ENCODE peak calls at places on chromosome 15, in four cellular contexts. V is cardiac fibroblast, K is GM06990, D is lower lobe of right lung. W is an unnamed sample.

GRCh38 chr15:88690331-88690730 is 51.5 kb downstream of the ISG20 start:
- DNase-seq in V (no peak), D (no peak), K (no peak), W (no peak)

GRCh38 chr15:31381801-31382692 is 55.4 kb downstream of the KLF13 start:
- DNase-seq in K (no peak), D (no peak), V (no peak), W (no peak)

GRCh38 chr15:64213646-64214045 is 50.8 kb upstream of the PPIB start:
- DNase-seq in V (peak), D (no peak), K (no peak), W (no peak)

GRCh38 chr15:99507016-99507731 is 58.6 kb upstream of the MEF2A start:
- DNase-seq in K (no peak), V (peak), D (no peak), W (no peak)

GRCh38 chr15:98896802-98897732 is 110.5 kb downstream of the PGPEP1L start:
- DNase-seq in K (no peak), D (no peak), V (peak), W (peak)

GRCh38 chr15:44554934-44555723 is 18.2 kb downstream of the EIF3J start:
- DNase-seq in V (no peak), D (no peak), K (no peak), W (no peak)

GRCh38 chr15:61621146-61621545 is 392.0 kb upstream of the RORA start:
- DNase-seq in K (no peak), V (peak), D (no peak), W (no peak)

GRCh38 chr15:87706001-87706400 is 550.5 kb downstream of the NTRK3 start:
- DNase-seq in D (no peak), V (no peak), K (no peak), W (no peak)

GRCh38 chr15:39880718-39881387 is 39.2 kb downstream of the GPR176 start:
- DNase-seq in K (no peak), D (no peak), V (peak), W (no peak)

GRCh38 chr15:48929611-48930170 is 34.0 kb downstream of the SHC4 start:
- DNase-seq in K (no peak), V (no peak), D (no peak), W (no peak)

GRCh38 chr15:66692808-66693596 is 9.0 kb upstream of the SMAD6 start:
- DNase-seq in D (no peak), K (no peak), V (no peak), W (no peak)

GRCh38 chr15:31328999-31329639 is 2.5 kb downstream of the KLF13 start:
- DNase-seq in D (peak), V (no peak), K (peak), W (no peak)

GRCh38 chr15:35019401-35020327 is 31.6 kb upstream of the ZNF770 start:
- DNase-seq in D (no peak), K (peak), V (peak), W (no peak)

GRCh38 chr15:35437157-35437556 is 108.8 kb downstream of the DPH6 start:
- DNase-seq in D (no peak), K (no peak), V (peak), W (no peak)

GRCh38 chr15:29674661-29675533 is 147.4 kb downstream of the TJP1 start:
- DNase-seq in D (peak), K (no peak), V (peak), W (no peak)

GRCh38 chr15:59894835-59895234 is 109.3 kb upstream of the FOXB1 start:
- DNase-seq in D (no peak), V (peak), K (no peak), W (no peak)

GRCh38 chr15:70566047-70566835 is 197.1 kb downstream of the UACA start:
- DNase-seq in V (no peak), D (no peak), K (no peak), W (no peak)

GRCh38 chr15:77039817-77040216 is 31.1 kb downstream of the TSPAN3 start:
- DNase-seq in K (no peak), D (peak), V (no peak), W (no peak)

GRCh38 chr15:40927497-40928346 is 1.4 kb upstream of the DLL4 start:
- DNase-seq in D (no peak), V (no peak), K (no peak), W (no peak)

GRCh38 chr15:101536875-101537405 is 47.4 kb upstream of the PCSK6 start:
- DNase-seq in V (no peak), D (no peak), K (no peak), W (no peak)

GRCh38 chr15:100114526-100114925 is 227.2 kb downstream of the ADAMTS17 start:
- DNase-seq in D (no peak), K (no peak), V (peak), W (no peak)

GRCh38 chr15:99361541-99362185 is 110.4 kb downstream of the LRRC28 start:
- DNase-seq in D (no peak), V (peak), K (no peak), W (no peak)

GRCh38 chr15:98794754-98795153 is 146.4 kb downstream of the IGF1R start:
- DNase-seq in V (no peak), D (no peak), K (no peak), W (no peak)

GRCh38 chr15:98529205-98530145 is 118.9 kb upstream of the IGF1R start:
- DNase-seq in V (no peak), K (no peak), D (no peak), W (no peak)

GRCh38 chr15:97759363-97759762 is 201.1 kb upstream of the ARRDC4 start:
- DNase-seq in V (peak), D (no peak), K (no peak), W (no peak)

GRCh38 chr15:78056714-78057269 is 20.7 kb downstream of the TBC1D2B start:
- DNase-seq in D (no peak), K (no peak), V (peak), W (no peak)

GRCh38 chr15:81411969-81412633 is 38.1 kb upstream of the TMC3 start:
- DNase-seq in D (no peak), K (no peak), V (no peak), W (no peak)

GRCh38 chr15:100939786-100940185 is 20.6 kb downstream of the LRRK1 start:
- DNase-seq in V (no peak), D (no peak), K (no peak), W (no peak)

GRCh38 chr15:31136016-31136415 is 34.5 kb upstream of the TRPM1 start:
- DNase-seq in V (no peak), D (no peak), K (no peak), W (no peak)

GRCh38 chr15:45116006-45116481 is 1.9 kb downstream of the DUOXA2 start:
- DNase-seq in K (no peak), D (no peak), V (no peak), W (no peak)

GRCh38 chr15:61091229-61091628 is 137.9 kb downstream of the RORA start:
- DNase-seq in D (no peak), V (no peak), K (no peak), W (no peak)

GRCh38 chr15:100206643-100207042 is 135.1 kb downstream of the ADAMTS17 start:
- DNase-seq in D (no peak), K (no peak), V (no peak), W (no peak)

GRCh38 chr15:42072141-42072685 is 22.1 kb downstream of the PLA2G4D start:
- DNase-seq in D (no peak), K (no peak), V (no peak), W (no peak)

DNA sequence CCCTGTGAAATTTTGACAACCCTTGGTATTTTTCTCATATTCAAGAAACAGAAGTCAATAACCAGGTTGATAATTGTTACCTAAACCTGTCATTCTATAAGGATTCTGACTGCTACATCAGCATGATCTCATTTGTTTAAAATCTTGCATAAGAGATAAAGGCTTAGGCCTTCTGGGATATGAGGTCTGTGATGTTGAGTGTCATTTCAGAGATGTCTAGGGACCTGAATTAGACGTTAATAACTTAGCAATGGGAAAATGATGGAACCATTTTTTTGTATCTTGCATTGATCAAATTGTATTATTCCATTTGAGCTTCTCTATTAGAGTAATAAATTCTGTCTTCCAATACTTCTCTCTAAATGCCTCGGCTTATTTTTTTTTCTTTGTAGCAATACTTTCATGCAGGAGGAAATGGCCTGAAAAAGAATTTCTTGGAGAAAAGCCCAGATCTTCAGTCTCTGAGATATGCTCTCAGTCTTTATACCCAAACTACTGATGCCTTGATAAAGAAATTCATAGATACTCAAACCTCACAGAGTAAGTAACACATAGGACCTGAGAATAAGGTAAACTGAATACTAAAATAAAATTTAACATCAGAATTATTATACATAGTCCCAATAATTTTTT is 589.3 kb downstream of the UNC13C start:
- DNase-seq in D (no peak), K (no peak), V (no peak), W (no peak)
- H3K4me3 ChIP-seq in D (no peak), K (no peak), V (no peak), W (no peak)

DNA sequence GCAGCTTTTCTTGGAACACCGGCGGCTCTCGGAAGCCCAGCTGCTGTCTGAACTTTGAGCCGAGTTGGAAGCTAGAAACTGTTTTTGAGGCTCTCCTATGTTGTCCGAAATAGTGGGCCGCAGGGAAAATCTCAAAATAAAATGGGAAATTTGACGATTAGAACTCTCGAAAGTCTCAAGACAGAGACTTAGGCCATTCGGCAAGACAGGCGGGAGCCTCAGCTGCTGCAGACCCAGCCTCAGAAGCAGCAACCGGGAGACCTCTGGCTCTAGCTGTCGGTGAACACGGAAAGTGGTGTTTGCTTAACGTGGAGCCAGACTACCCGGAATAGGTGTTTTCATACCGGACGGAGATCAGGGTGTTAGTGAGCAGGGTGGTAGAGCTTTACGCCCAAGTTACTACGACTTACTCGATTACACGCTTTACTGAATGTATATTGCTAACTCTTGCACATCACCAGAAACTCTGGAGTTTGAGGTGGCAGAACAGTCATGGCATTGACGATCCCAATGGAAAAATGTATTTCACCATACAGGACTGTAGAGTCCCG is 357 bp upstream of the MAN2C1 start:
- DNase-seq in D (no peak), V (no peak), K (no peak), W (no peak)
- H3K4me3 ChIP-seq in D (peak), V (peak), K (peak), W (peak)

DNA sequence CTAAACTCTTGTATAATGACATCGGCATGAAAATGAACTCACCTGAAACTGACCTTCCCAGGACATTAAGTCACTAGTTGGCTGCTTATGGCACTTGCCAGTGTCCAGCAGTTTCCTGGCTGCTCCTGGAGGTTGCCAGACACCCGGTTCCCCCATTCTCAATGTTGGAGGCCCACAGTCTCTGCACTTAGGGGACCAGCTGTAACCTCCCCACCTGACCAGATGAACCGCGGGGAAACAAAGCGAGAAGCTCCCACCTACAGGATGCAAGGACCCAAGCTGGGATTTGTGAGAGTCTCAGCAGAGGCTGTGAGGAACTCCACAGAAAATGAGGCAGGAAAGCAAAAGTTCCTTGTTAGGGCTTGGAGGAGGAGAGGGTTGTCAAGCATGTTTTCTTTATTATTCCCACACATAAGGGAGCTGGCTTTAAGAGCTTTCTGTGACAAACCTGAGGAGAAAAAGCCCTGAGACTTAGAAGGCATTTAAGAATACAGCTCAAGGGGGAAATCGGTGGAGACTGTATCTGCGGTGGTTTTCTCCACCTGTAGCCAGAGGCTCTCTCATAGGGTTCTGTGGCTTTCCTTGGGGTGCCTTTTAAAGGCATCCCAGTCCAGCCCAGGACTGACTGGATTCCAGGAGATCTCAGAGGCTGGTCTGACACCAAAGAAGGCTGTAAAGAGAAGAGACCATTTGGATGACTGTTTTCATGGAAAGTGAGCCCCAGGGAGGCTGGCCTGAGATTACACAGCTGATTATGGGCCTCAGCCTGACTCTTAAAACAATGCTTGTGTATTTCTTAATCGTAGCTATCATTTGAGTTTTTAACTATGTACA is 4.6 kb downstream of the TPM1 start:
- DNase-seq in V (peak), K (no peak), D (no peak), W (no peak)
- H3K4me3 ChIP-seq in V (peak), K (no peak), D (peak), W (peak)

GRCh38 chr15:79966634-79967330 is 4.2 kb downstream of the BCL2A1 start:
- DNase-seq in K (no peak), D (no peak), V (no peak), W (no peak)
- H3K4me3 ChIP-seq in K (peak), D (peak), V (no peak), W (no peak)